ENCODE peak calls at places on chromosomes 11 and 22, in five cellular contexts. P is HepG2, T is GM12878, M is K562, X is upper lobe of left lung. Q is an unnamed sample. For H3K36me3, the result is how much of the 10 kb centered on the place peaks cover.

GRCh38 chr11:13229675-13230359 is 47.8 kb upstream of the BMAL1 start:
- ATAC-seq in M (no peak), X (no peak), P (no peak), T (no peak), Q (peak)

GRCh38 chr22:40076702-40077645 is 82.2 kb downstream of the FAM83F start:
- ATAC-seq in P (no peak), X (no peak), M (peak), T (no peak), Q (no peak)

GRCh38 chr22:31442768-31443489 is 43.5 kb downstream of the DRG1 start:
- ATAC-seq in X (no peak), T (no peak), P (no peak), M (no peak), Q (no peak)

GRCh38 chr11:111162306-111162705 is 83.2 kb upstream of the POU2AF2 start:
- ATAC-seq in P (no peak), M (no peak), T (no peak), X (no peak), Q (no peak)

GRCh38 chr11:45828996-45829395 is 18.3 kb upstream of the CRY2 start:
- ATAC-seq in M (no peak), P (no peak), T (no peak), X (no peak), Q (no peak)

GRCh38 chr11:124832571-124832970 is 32.4 kb upstream of the MSANTD2 start:
- ATAC-seq in M (no peak), T (no peak), X (no peak), P (no peak), Q (no peak)

GRCh38 chr11:10666556-10666955 is 27.0 kb downstream of the IRAG1 start:
- ATAC-seq in P (no peak), X (no peak), T (no peak), M (peak), Q (no peak)

GRCh38 chr11:41522899-41523672 is 63.6 kb upstream of the LRRC4C start:
- ATAC-seq in T (no peak), M (no peak), P (no peak), X (no peak), Q (no peak)

GRCh38 chr22:33542722-33543121 is 377.6 kb downstream of the LARGE1 start:
- ATAC-seq in P (no peak), M (no peak), X (no peak), T (no peak), Q (no peak)

GRCh38 chr11:8055111-8055835 is 25.7 kb upstream of the TUB start:
- ATAC-seq in M (peak), T (peak), P (peak), X (peak), Q (no peak)

GRCh38 chr22:35580351-35581022 is 36.6 kb downstream of the MB start:
- ATAC-seq in T (no peak), M (no peak), X (no peak), P (no peak), Q (no peak)

GRCh38 chr11:118899296-118899688 is 15.6 kb downstream of the CXCR5 start:
- ATAC-seq in M (no peak), X (no peak), P (no peak), T (no peak), Q (no peak)

GRCh38 chr11:18768472-18768901 is 23.1 kb downstream of the PTPN5 start:
- ATAC-seq in P (no peak), T (peak), M (no peak), X (no peak), Q (no peak)

GRCh38 chr22:40487663-40488249 is 117.4 kb downstream of the SGSM3 start:
- ATAC-seq in P (peak), T (peak), M (peak), X (no peak), Q (no peak)

GRCh38 chr22:35632902-35633301 is 15.3 kb upstream of the APOL6 start:
- ATAC-seq in M (no peak), P (no peak), T (no peak), X (no peak), Q (no peak)

GRCh38 chr11:24093410-24093809 is 403.4 kb upstream of the LUZP2 start:
- ATAC-seq in T (no peak), X (no peak), M (no peak), P (no peak), Q (no peak)

GRCh38 chr22:37074537-37074936 is 23.0 kb downstream of the KCTD17 start:
- ATAC-seq in X (no peak), M (no peak), P (peak), T (no peak), Q (no peak)

GRCh38 chr11:94025695-94026394 is 4.7 kb downstream of the HEPHL1 start:
- ATAC-seq in P (no peak), T (no peak), X (no peak), M (no peak), Q (no peak)

GRCh38 chr11:35118906-35119305 is 20.1 kb upstream of the CD44 start:
- ATAC-seq in M (no peak), T (peak), P (no peak), X (no peak), Q (no peak)

GRCh38 chr11:130587658-130588057 is 139.2 kb downstream of the ADAMTS15 start:
- ATAC-seq in P (no peak), X (no peak), M (no peak), T (no peak), Q (no peak)

GRCh38 chr22:24094966-24095365 is 83.9 kb downstream of the CABIN1 start:
- ATAC-seq in P (no peak), X (no peak), M (no peak), T (no peak), Q (no peak)

GRCh38 chr22:29855611-29856181 is 17.6 kb upstream of the ASCC2 start:
- ATAC-seq in M (peak), X (no peak), P (peak), T (no peak), Q (no peak)

GRCh38 chr11:60378359-60378758 is at the start of gene MS4A7:
- ATAC-seq in T (peak), P (no peak), X (peak), M (no peak), Q (peak)

GRCh38 chr11:71222318-71223080 is 29.9 kb downstream of the SHANK2 start:
- ATAC-seq in P (no peak), X (no peak), T (no peak), M (no peak), Q (peak)

GRCh38 chr11:102256251-102256650 is 61.0 kb upstream of the BIRC3 start:
- ATAC-seq in T (peak), X (no peak), M (no peak), P (no peak), Q (no peak)

GRCh38 chr11:35003658-35004057 is 87.2 kb downstream of the PDHX start:
- ATAC-seq in P (no peak), X (no peak), M (no peak), T (no peak), Q (no peak)

GRCh38 chr11:16096336-16096735 is 260.0 kb downstream of the SOX6 start:
- ATAC-seq in P (no peak), X (no peak), T (no peak), M (no peak), Q (no peak)

GRCh38 chr11:15707971-15708370 is 593.2 kb downstream of the INSC start:
- ATAC-seq in X (no peak), P (no peak), T (no peak), M (no peak), Q (peak)

GRCh38 chr22:40426671-40427070 is 56.3 kb downstream of the SGSM3 start:
- ATAC-seq in X (no peak), P (no peak), M (no peak), T (no peak), Q (no peak)

GRCh38 chr11:15958939-15959338 is 397.4 kb downstream of the SOX6 start:
- ATAC-seq in X (no peak), P (no peak), T (no peak), M (no peak), Q (no peak)

GRCh38 chr11:34644669-34645406 is 23.9 kb downstream of the EHF start:
- ATAC-seq in T (no peak), X (no peak), P (no peak), M (no peak), Q (no peak)

GRCh38 chr22:45742866-45743450 is 71.3 kb downstream of the ATXN10 start:
- ATAC-seq in T (no peak), M (no peak), X (peak), P (peak), Q (no peak)

GRCh38 chr11:66600219-66600923 is 7.4 kb downstream of the CCS start:
- ATAC-seq in P (no peak), M (no peak), T (no peak), X (no peak), Q (peak)

GRCh38 chr11:32081129-32081641 is 9.7 kb upstream of the RCN1 start:
- ATAC-seq in P (no peak), X (no peak), M (peak), T (peak), Q (no peak)

GRCh38 chr11:14460147-14460546 is 39.5 kb downstream of the COPB1 start:
- ATAC-seq in T (no peak), X (no peak), M (no peak), P (no peak), Q (no peak)

GRCh38 chr22:39917091-39917703 is 16.3 kb downstream of the GRAP2 start:
- ATAC-seq in M (no peak), X (peak), P (no peak), T (no peak), Q (no peak)

GRCh38 chr11:68541983-68542382 is 81.4 kb downstream of the PPP6R3 start:
- ATAC-seq in M (no peak), P (peak), T (no peak), X (peak), Q (no peak)

GRCh38 chr11:68536706-68537105 is 76.2 kb downstream of the PPP6R3 start:
- ATAC-seq in P (no peak), M (no peak), T (no peak), X (no peak), Q (no peak)

GRCh38 chr11:68535098-68535497 is 74.5 kb downstream of the PPP6R3 start:
- ATAC-seq in X (no peak), P (no peak), M (no peak), T (no peak), Q (no peak)

GRCh38 chr11:68539370-68539769 is 78.8 kb downstream of the PPP6R3 start:
- ATAC-seq in M (no peak), X (no peak), T (no peak), P (no peak), Q (no peak)

DNA sequence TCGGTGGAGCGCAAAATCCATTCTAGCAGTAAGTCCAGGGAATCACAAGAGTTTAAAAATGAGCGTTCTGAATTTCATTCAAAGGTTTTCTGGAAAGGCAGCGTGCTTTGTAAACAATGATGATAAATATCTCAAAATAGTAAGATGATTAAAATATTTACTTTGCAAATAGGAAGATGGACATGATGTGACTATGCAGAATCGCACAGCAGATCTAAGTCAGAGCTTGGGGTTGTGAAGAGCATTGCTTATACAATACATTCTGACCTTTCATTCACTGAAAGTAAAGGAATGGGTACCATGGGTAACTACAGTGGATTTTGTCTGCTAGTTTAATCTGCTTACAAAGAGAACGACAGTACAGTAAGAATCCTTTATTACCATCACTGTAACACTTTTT is 77.5 kb downstream of the PPP6R3 start:
- ATAC-seq in X (no peak), P (no peak), M (no peak), T (no peak), Q (no peak)
- H3K36me3 ChIP-seq in X (under half), P (under half), M (half or more), T (under half), Q (under half)

GRCh38 chr11:30424336-30424735 is 101.4 kb downstream of the ARL14EP start:
- ATAC-seq in X (no peak), P (no peak), M (no peak), T (no peak), Q (no peak)
- TF ChIP-seq POLR2A in X (no peak), P (no peak), M (no peak), T (no peak), Q (no peak)

DNA sequence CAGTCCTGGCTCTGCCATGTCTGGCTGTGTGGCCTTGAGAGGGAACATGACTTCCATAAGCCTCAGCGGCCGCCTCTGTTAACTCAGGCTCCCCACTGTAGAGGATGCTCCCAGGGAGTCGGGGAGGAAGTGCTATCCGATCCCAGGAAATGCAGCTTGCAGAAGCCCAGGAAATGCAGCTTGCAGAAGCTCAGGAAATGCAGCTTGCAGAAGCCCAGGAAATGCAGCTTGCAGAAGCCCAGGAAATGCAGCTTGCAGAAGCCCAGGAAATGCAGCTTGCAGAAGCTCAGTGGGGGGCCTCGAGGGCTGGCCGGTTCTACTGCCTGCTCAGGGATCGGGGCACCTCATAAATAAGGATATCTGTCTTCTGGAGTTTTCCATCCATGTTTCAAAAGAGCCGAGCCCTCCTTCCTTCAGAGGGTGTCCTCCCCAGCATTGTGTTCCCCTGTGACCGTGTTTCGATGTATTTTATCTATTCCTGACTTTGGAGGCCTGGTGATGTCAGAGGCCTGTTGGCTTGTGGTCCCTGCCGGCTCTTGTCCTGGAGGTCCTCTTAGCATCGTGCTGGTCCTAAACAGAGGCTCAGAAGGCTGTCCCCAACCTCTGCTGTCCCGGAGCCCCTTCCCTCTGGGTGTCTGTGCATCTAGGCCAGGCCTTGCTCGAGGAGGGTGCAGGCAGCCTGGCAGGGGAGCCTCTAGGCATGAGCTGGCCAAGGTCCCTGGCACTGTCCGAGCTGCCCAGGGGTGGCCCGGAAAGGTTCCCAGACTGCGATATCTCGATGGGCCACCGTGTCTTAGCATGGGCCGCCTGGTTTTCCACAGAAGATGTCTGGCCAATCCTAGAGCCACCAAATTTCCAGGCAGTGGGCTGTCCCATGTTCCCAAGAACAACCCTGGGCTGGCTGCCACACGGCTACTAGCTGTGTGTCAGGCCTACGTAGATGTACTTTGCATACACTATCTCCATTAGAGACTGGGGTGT is 24.9 kb upstream of the SMIM38 start:
- ATAC-seq in X (peak), T (no peak), P (peak), M (peak), Q (peak)
- TF ChIP-seq EP300 in X (no peak), T (no peak), P (no peak), M (no peak), Q (no peak)

GRCh38 chr22:47818496-47818895 is 1056.0 kb downstream of the TBC1D22A start:
- ATAC-seq in M (no peak), P (no peak), X (no peak), T (no peak), Q (no peak)
- H3K36me3 ChIP-seq in M (under half), P (under half), X (under half), T (under half), Q (under half)

DNA sequence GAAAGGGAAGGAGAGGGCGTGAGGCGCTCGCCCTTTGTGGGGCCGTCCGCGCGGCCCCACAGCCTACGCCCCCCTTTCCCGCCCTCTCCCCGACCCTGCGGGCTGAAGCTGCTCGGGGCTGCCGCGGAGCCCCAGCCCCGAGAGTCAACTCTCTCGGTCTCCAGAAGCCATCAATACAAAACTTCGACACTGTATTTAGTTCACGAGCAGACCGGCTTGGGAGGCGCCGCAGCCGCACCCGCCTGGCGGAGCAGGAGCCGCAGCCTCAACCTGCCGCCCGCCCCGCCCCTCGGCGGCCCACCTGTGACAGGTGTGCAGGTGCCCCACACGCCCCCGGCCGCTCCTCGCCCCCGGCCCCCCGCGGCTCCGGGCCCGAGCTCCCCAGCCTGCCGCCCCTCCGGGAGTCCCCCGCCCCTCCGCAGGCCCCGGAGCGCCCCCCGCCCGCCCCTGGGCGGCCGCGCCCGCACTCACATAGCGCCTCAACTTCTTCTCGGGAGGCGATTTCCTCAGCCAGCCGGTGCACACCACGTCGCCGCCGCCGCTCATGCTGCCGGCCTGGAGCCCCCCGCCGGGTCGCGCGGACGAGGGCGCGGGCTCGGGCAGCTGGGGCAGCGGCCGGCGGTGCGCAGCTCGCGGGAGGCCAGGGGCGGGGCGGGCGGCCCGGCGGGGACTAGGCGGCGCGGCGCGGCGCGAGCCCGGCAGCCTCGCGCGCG is at the start of gene GAB2:
- ATAC-seq in P (no peak), X (no peak), T (no peak), M (peak), Q (no peak)
- TF ChIP-seq POLR2A in P (peak), X (peak), T (no peak), M (no peak), Q (peak)

GRCh38 chr11:113488931-113489351 is 13.7 kb upstream of the DRD2 start:
- ATAC-seq in T (no peak), P (no peak), X (no peak), M (no peak), Q (no peak)

GRCh38 chr11:113481226-113481625 is 6.0 kb upstream of the DRD2 start:
- ATAC-seq in M (no peak), X (no peak), P (no peak), T (no peak), Q (no peak)

GRCh38 chr11:113481672-113482071 is 6.5 kb upstream of the DRD2 start:
- ATAC-seq in X (no peak), T (no peak), M (no peak), P (no peak), Q (no peak)

GRCh38 chr11:113487622-113488021 is 12.4 kb upstream of the DRD2 start:
- ATAC-seq in P (no peak), T (no peak), M (no peak), X (no peak), Q (no peak)

GRCh38 chr11:113484223-113484622 is 9.0 kb upstream of the DRD2 start:
- ATAC-seq in M (no peak), P (no peak), X (no peak), T (no peak), Q (no peak)
- TF ChIP-seq EP300 in M (no peak), P (no peak), X (no peak), T (no peak), Q (no peak)

GRCh38 chr11:43367382-43368178 is 8.9 kb downstream of the TTC17 start:
- ATAC-seq in X (peak), T (peak), M (peak), P (no peak), Q (no peak)

GRCh38 chr11:43366597-43367121 is 7.9 kb downstream of the TTC17 start:
- ATAC-seq in P (no peak), T (peak), M (peak), X (no peak), Q (no peak)
- H3K36me3 ChIP-seq in P (under half), T (under half), M (half or more), X (under half), Q (under half)

GRCh38 chr11:76005746-76006145 is 190.7 kb downstream of the UVRAG start:
- ATAC-seq in X (no peak), M (no peak), P (no peak), T (no peak), Q (no peak)
- TF ChIP-seq POLR2A in X (no peak), M (no peak), P (no peak), T (no peak), Q (no peak)

DNA sequence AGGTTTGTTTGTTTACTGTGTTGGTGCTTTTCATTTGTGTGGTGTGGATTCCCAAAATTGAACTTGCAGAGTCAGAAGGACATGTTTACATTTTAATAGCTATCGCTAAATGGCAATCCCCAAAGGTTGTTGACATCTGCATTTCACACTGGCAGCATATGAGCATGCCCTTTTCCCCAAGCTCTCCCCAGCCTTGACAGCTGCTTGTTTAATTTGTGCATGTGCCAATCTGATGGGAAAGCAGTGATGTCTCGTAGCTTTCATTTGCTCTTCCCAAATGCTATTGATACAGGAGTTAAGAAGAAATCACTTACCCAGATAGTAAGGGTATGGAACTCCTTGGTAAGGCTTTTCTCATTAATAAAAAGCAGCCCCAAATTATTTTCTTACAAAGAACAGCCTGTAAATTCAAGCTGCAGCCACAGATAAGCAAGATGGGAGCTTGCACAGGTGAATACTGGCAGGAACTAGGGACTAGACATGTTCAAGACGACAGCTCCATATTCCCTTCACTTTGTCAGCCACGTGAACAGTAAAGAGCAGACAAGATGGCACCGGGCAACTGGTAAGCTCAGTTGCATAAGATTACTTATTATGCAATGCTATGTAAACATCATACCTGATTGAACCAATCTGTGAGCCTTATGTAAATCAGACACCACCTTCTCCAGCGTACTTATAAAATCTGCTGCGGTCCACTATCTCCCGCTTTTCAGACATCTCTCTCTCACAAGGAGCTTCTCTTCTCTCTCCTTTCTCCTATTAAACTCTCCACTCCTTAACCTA is 87.4 kb downstream of the IGLL5 start:
- ATAC-seq in X (no peak), T (no peak), M (peak), P (no peak), Q (no peak)
- TF ChIP-seq EP300 in X (no peak), T (no peak), M (no peak), P (no peak), Q (no peak)

Q was measured in gastroesophageal sphincter.